ENCODE peak calls at places on chromosomes 13 and 19, in five cellular contexts. E is body of pancreas; U is Peyer's patch; K is CD8-positive, alpha-beta memory T cell; S is fibroblast of lung. W is an unnamed sample.

GRCh38 chr13:93361703-93362102 is 135.1 kb downstream of the GPC6 start:
- DNase-seq in E (no peak), U (no peak), K (no peak), S (peak), W (no peak)

GRCh38 chr19:56110515-56111448 is 10.3 kb downstream of the ZNF787 start:
- DNase-seq in E (peak), U (no peak), K (no peak), S (peak), W (no peak)

GRCh38 chr13:80436571-80437169 is 95.7 kb upstream of the SPRY2 start:
- DNase-seq in E (no peak), U (no peak), K (no peak), S (peak), W (no peak)

GRCh38 chr13:35512271-35512920 is 35.9 kb upstream of the MAB21L1 start:
- DNase-seq in E (peak), U (no peak), K (no peak), S (peak), W (no peak)

GRCh38 chr13:28817204-28817603 is 2.9 kb upstream of the MTUS2 start:
- DNase-seq in E (no peak), U (no peak), K (no peak), S (no peak), W (no peak)

GRCh38 chr19:53945441-53945840 is 17.3 kb upstream of the CACNG8 start:
- DNase-seq in E (no peak), U (no peak), K (no peak), S (no peak), W (no peak)

GRCh38 chr19:10603084-10603872 is 16.2 kb upstream of the AP1M2 start:
- DNase-seq in E (peak), U (peak), K (peak), S (no peak), W (peak)

GRCh38 chr19:10260141-10260584 is 8.1 kb downstream of the MRPL4 start:
- DNase-seq in E (no peak), U (no peak), K (no peak), S (no peak), W (no peak)

GRCh38 chr19:28009696-28010095 is 1203.3 kb downstream of the UQCRFS1 start:
- DNase-seq in E (no peak), U (no peak), K (no peak), S (no peak), W (no peak)

GRCh38 chr13:28494537-28494860 is 429 bp downstream of the FLT1 start:
- DNase-seq in E (no peak), U (no peak), K (no peak), S (no peak), W (no peak)

GRCh38 chr19:46603752-46604241 is 2.7 kb downstream of the CALM3 start:
- DNase-seq in E (no peak), U (peak), K (no peak), S (no peak), W (no peak)

GRCh38 chr13:93320942-93321341 is 94.3 kb downstream of the GPC6 start:
- DNase-seq in E (no peak), U (no peak), K (no peak), S (peak), W (no peak)

GRCh38 chr13:29740961-29741360 is 109.5 kb downstream of the UBL3 start:
- DNase-seq in E (no peak), U (no peak), K (no peak), S (no peak), W (no peak)

GRCh38 chr13:73307481-73307880 is 248.7 kb downstream of the KLF5 start:
- DNase-seq in E (no peak), U (no peak), K (no peak), S (no peak), W (no peak)

GRCh38 chr19:52809801-52810200 is 11.6 kb downstream of the ZNF28 start:
- DNase-seq in E (no peak), U (no peak), K (no peak), S (no peak), W (no peak)

GRCh38 chr13:47188802-47189201 is 291.9 kb upstream of the HTR2A start:
- DNase-seq in E (no peak), U (no peak), K (no peak), S (peak), W (no peak)

GRCh38 chr19:17861542-17862402 is 2.1 kb downstream of the RPL18A start:
- DNase-seq in E (no peak), U (no peak), K (no peak), S (no peak), W (no peak)

GRCh38 chr13:100506154-100506553 is 82.4 kb downstream of the GGACT start:
- DNase-seq in E (no peak), U (no peak), K (no peak), S (no peak), W (no peak)

GRCh38 chr13:68323106-68323505 is 1093.0 kb upstream of the PCDH9 start:
- DNase-seq in E (no peak), U (no peak), K (no peak), S (no peak), W (no peak)

GRCh38 chr13:94020833-94021232 is 458.6 kb downstream of the DCT start:
- DNase-seq in E (no peak), U (no peak), K (no peak), S (peak), W (no peak)

GRCh38 chr13:53920916-53921315 is 892.3 kb downstream of the OLFM4 start:
- DNase-seq in E (no peak), U (no peak), K (no peak), S (no peak), W (no peak)

GRCh38 chr19:48353682-48354081 is 10.1 kb downstream of the TMEM143 start:
- DNase-seq in E (no peak), U (no peak), K (no peak), S (no peak), W (no peak)

GRCh38 chr13:33107403-33107760 is 91.2 kb downstream of the KL start:
- DNase-seq in E (no peak), U (no peak), K (no peak), S (no peak), W (no peak)
- H3K4me3 ChIP-seq in E (no peak), U (no peak), K (no peak), S (no peak), W (no peak)

GRCh38 chr13:22422712-22423111 is 751.8 kb downstream of the FGF9 start:
- DNase-seq in E (no peak), U (no peak), K (no peak), S (no peak), W (no peak)
- H3K4me3 ChIP-seq in E (no peak), U (no peak), K (no peak), S (no peak), W (no peak)

GRCh38 chr13:113737803-113738202 is 21.2 kb upstream of the TMEM255B start:
- DNase-seq in E (no peak), U (no peak), K (no peak), S (no peak), W (no peak)
- H3K4me3 ChIP-seq in E (no peak), U (no peak), K (no peak), S (no peak), W (no peak)

GRCh38 chr13:113058129-113058987 is 47.2 kb upstream of the F7 start:
- DNase-seq in E (no peak), U (no peak), K (no peak), S (no peak), W (no peak)
- H3K4me3 ChIP-seq in E (no peak), U (no peak), K (no peak), S (no peak), W (no peak)

GRCh38 chr13:50691176-50691681 is 152.3 kb downstream of the DLEU7 start:
- DNase-seq in E (no peak), U (no peak), K (no peak), S (no peak), W (no peak)
- H3K4me3 ChIP-seq in E (no peak), U (no peak), K (no peak), S (no peak), W (no peak)

GRCh38 chr19:15289673-15290072 is 42.7 kb downstream of the BRD4 start:
- DNase-seq in E (no peak), U (no peak), K (no peak), S (no peak), W (no peak)

GRCh38 chr19:15288146-15288963 is 44.0 kb downstream of the BRD4 start:
- DNase-seq in E (peak), U (peak), K (no peak), S (no peak), W (no peak)

GRCh38 chr19:15286688-15287355 is 45.5 kb downstream of the BRD4 start:
- DNase-seq in E (no peak), U (no peak), K (no peak), S (no peak), W (no peak)

GRCh38 chr19:15285896-15286591 is 46.3 kb downstream of the BRD4 start:
- DNase-seq in E (no peak), U (peak), K (no peak), S (no peak), W (no peak)

DNA sequence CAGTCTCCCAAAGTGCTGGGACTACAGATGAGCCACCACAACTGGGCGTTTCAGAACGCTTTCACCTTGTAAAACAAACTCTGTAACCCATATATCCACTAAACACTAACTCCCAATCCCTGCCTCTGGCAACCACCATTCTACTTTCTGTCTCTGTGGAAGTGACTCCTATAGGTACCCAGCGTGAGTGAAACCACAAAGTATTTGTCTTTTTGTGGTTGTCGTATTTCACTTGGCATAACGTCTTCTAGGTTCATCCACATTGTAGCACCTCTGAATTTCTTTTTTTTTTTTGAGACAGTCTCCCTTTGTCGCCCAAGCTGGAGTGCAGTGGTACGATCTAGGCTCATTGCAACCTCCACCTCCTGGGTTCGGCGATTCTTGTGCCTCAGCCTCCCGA is 44.8 kb downstream of the BRD4 start:
- DNase-seq in E (no peak), U (no peak), K (no peak), S (no peak), W (no peak)
- H3K4me3 ChIP-seq in E (no peak), U (no peak), K (peak), S (no peak), W (no peak)

GRCh38 chr19:6866646-6867255 is 20.6 kb upstream of the ADGRE1 start:
- DNase-seq in E (no peak), U (no peak), K (no peak), S (no peak), W (no peak)

GRCh38 chr19:6865849-6866248 is 21.5 kb upstream of the ADGRE1 start:
- DNase-seq in E (no peak), U (no peak), K (no peak), S (no peak), W (no peak)

GRCh38 chr19:6861683-6862286 is 25.6 kb upstream of the ADGRE1 start:
- DNase-seq in E (no peak), U (no peak), K (no peak), S (no peak), W (no peak)

GRCh38 chr19:6868341-6868740 is 19.0 kb upstream of the ADGRE1 start:
- DNase-seq in E (no peak), U (no peak), K (no peak), S (no peak), W (no peak)

GRCh38 chr19:6862673-6863078 is 24.7 kb upstream of the ADGRE1 start:
- DNase-seq in E (peak), U (peak), K (peak), S (peak), W (peak)
- H3K4me3 ChIP-seq in E (no peak), U (peak), K (no peak), S (no peak), W (no peak)

DNA sequence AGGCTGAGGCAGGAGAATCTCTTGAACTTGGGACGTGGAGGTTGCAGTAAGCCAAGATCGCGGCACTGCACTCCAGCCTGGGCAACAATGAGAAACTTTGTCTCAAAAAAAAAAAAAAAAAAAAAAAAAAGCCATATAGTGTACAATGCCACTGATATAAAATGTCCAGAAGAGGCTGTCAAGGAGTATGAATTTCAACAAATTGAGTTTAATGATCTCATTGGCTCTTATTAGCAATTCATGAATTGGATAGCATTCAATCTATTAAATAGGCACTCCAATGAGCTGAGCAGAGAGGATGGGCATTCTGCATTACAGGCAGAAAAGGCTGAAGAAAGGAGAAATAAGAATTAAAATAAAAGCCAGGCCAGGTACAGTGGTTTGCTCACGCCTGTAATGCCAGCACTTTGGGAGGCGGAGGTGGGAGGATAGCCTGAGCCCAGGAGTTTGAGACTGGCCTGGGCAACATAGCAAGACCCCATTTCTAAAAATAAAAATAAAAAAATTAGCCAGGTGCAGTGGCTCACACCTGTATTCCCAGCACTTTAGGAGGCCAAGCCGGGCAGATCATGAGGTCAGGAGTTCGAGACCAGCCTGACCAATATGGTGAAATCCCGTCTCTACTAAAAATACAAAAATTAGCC is 757 bp upstream of the LMNB2 start:
- DNase-seq in E (no peak), U (no peak), K (no peak), S (no peak), W (no peak)
- H3K4me3 ChIP-seq in E (no peak), U (peak), K (peak), S (no peak), W (peak)

DNA sequence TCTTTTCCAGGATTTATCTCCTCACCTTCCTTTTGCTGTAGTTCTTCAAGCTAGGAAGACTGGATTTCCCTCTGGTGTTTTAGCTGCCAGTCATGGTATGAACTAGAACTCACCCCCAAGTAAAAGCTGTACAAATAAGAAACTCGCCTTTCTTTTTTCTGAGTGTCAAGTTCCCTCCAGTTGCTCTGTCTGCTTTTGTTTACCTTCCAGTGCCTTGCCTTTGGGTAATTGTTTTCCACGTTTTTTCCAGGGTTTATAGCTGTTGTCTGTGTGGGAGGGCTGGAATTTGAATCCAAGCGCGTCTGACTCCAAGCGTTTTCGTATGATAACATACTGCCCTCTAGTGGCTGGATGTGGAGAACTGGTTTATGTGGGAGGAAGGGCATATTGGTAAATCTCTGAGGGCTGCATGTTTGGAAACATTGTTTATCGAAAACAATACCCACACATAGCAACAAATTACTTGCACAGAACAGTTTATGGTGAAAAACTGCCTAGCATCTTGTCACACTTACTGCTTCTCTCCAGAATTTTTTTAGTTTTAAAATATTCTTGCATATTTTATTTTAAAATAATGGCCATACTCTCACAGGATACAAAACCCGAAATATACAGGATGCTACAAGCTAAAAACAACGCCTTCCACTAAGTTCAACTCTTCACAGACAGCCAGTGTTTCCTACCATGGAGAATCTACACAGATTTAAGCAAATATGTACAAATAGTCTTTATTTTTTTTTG is 19.2 kb downstream of the RCN3 start:
- DNase-seq in E (peak), U (peak), K (peak), S (peak), W (peak)
- H3K4me3 ChIP-seq in E (no peak), U (no peak), K (peak), S (no peak), W (peak)

W was measured in effector memory CD4-positive, alpha-beta T cell.